ENCODE peak calls at places on chromosomes 11 and 22, in four cellular contexts. One of them, this sample, is unnamed.

GRCh38 chr11:3920148-3920852 is 64.8 kb downstream of the STIM1 start:
- DNase-seq in prostate gland: no peak
- DNase-seq in transverse colon: peak
- DNase-seq in mesendoderm: no peak
- DNase-seq in this sample: peak

GRCh38 chr22:21712751-21713427 is 22.7 kb downstream of the YPEL1 start:
- DNase-seq in prostate gland: peak
- DNase-seq in transverse colon: peak
- DNase-seq in mesendoderm: peak
- DNase-seq in this sample: peak

GRCh38 chr22:38843201-38843715 is 570 bp downstream of the NPTXR start:
- DNase-seq in prostate gland: no peak
- DNase-seq in transverse colon: peak
- DNase-seq in mesendoderm: peak
- DNase-seq in this sample: peak

GRCh38 chr11:67033661-67034166 is 10.8 kb downstream of the SYT12 start:
- DNase-seq in prostate gland: no peak
- DNase-seq in transverse colon: no peak
- DNase-seq in mesendoderm: no peak
- DNase-seq in this sample: no peak

GRCh38 chr11:9267680-9268079 is 2.5 kb upstream of the DENND5A start:
- DNase-seq in prostate gland: no peak
- DNase-seq in transverse colon: no peak
- DNase-seq in mesendoderm: peak
- DNase-seq in this sample: no peak

GRCh38 chr11:121323208-121323607 is 30.6 kb downstream of the SC5D start:
- DNase-seq in prostate gland: no peak
- DNase-seq in transverse colon: no peak
- DNase-seq in mesendoderm: peak
- DNase-seq in this sample: no peak

GRCh38 chr22:32079110-32080089 is 36.3 kb downstream of the SLC5A1 start:
- DNase-seq in prostate gland: peak
- DNase-seq in transverse colon: peak
- DNase-seq in mesendoderm: peak
- DNase-seq in this sample: peak

GRCh38 chr22:20642668-20643179 is 131.2 kb upstream of the SERPIND1 start:
- DNase-seq in prostate gland: no peak
- DNase-seq in transverse colon: no peak
- DNase-seq in mesendoderm: no peak
- DNase-seq in this sample: no peak

GRCh38 chr11:116831790-116832349 is 2.2 kb downstream of the APOC3 start:
- DNase-seq in prostate gland: no peak
- DNase-seq in transverse colon: no peak
- DNase-seq in mesendoderm: no peak
- DNase-seq in this sample: no peak

GRCh38 chr11:788953-789940 is 643 bp downstream of the CEND1 start:
- DNase-seq in prostate gland: no peak
- DNase-seq in transverse colon: no peak
- DNase-seq in mesendoderm: no peak
- DNase-seq in this sample: peak

GRCh38 chr11:79441159-79441875 is 487 bp upstream of the TENM4 start:
- DNase-seq in prostate gland: no peak
- DNase-seq in transverse colon: no peak
- DNase-seq in mesendoderm: peak
- DNase-seq in this sample: no peak

GRCh38 chr11:61874460-61874809 is 16.9 kb downstream of the FADS3 start:
- DNase-seq in prostate gland: no peak
- DNase-seq in transverse colon: no peak
- DNase-seq in mesendoderm: no peak
- DNase-seq in this sample: no peak

GRCh38 chr22:48981671-48982070 is 846.0 kb downstream of the BRD1 start:
- DNase-seq in prostate gland: no peak
- DNase-seq in transverse colon: no peak
- DNase-seq in mesendoderm: no peak
- DNase-seq in this sample: no peak

GRCh38 chr11:16825091-16825490 is 86.6 kb downstream of the C11orf58 start:
- DNase-seq in prostate gland: no peak
- DNase-seq in transverse colon: no peak
- DNase-seq in mesendoderm: peak
- DNase-seq in this sample: no peak

GRCh38 chr11:93288767-93289166 is 41.8 kb upstream of the DEUP1 start:
- DNase-seq in prostate gland: no peak
- DNase-seq in transverse colon: no peak
- DNase-seq in mesendoderm: no peak
- DNase-seq in this sample: no peak

GRCh38 chr11:18452927-18453326 is 2.7 kb upstream of the LDHAL6A start:
- DNase-seq in prostate gland: no peak
- DNase-seq in transverse colon: no peak
- DNase-seq in mesendoderm: peak
- DNase-seq in this sample: no peak

GRCh38 chr11:129372609-129373488 is 2.8 kb upstream of the BARX2 start:
- DNase-seq in prostate gland: no peak
- DNase-seq in transverse colon: no peak
- DNase-seq in mesendoderm: peak
- DNase-seq in this sample: no peak
- H3K4me3 ChIP-seq in prostate gland: no peak
- H3K4me3 ChIP-seq in transverse colon: peak
- H3K4me3 ChIP-seq in mesendoderm: no peak
- H3K4me3 ChIP-seq in this sample: no peak

GRCh38 chr11:126109941-126110731 is 47.5 kb upstream of the CDON start:
- DNase-seq in prostate gland: no peak
- DNase-seq in transverse colon: no peak
- DNase-seq in mesendoderm: no peak
- DNase-seq in this sample: peak
- H3K27ac ChIP-seq in prostate gland: no peak
- H3K27ac ChIP-seq in transverse colon: no peak
- H3K27ac ChIP-seq in mesendoderm: no peak
- H3K27ac ChIP-seq in this sample: peak

DNA sequence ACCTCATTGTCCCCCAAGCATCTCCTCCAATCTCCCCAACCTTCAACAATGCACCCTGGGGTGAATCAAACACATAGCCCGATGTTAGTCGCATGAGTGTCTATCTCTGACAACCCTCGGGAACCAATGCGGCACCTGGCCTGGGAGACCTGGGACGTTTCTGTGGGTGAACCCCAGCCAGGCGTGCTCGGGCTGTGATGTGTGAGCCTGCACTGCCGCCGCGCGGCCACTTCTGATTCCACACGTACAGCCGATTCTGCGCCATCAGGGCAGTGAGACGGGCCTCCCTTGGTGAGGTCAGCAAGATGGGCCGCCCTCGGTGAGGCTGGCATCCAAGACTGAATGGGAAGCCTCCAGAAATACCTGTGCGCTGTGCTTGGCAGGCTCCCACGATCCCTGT is 5.2 kb upstream of the H19 start:
- DNase-seq in prostate gland: no peak
- DNase-seq in transverse colon: no peak
- DNase-seq in mesendoderm: no peak
- DNase-seq in this sample: no peak
- H3K4me3 ChIP-seq in prostate gland: no peak
- H3K4me3 ChIP-seq in transverse colon: no peak
- H3K4me3 ChIP-seq in mesendoderm: no peak
- H3K4me3 ChIP-seq in this sample: no peak

GRCh38 chr22:42711895-42712837 is 8.5 kb downstream of the A4GALT start:
- DNase-seq in prostate gland: no peak
- DNase-seq in transverse colon: no peak
- DNase-seq in mesendoderm: no peak
- DNase-seq in this sample: no peak
- H3K27ac ChIP-seq in prostate gland: no peak
- H3K27ac ChIP-seq in transverse colon: no peak
- H3K27ac ChIP-seq in mesendoderm: no peak
- H3K27ac ChIP-seq in this sample: no peak

DNA sequence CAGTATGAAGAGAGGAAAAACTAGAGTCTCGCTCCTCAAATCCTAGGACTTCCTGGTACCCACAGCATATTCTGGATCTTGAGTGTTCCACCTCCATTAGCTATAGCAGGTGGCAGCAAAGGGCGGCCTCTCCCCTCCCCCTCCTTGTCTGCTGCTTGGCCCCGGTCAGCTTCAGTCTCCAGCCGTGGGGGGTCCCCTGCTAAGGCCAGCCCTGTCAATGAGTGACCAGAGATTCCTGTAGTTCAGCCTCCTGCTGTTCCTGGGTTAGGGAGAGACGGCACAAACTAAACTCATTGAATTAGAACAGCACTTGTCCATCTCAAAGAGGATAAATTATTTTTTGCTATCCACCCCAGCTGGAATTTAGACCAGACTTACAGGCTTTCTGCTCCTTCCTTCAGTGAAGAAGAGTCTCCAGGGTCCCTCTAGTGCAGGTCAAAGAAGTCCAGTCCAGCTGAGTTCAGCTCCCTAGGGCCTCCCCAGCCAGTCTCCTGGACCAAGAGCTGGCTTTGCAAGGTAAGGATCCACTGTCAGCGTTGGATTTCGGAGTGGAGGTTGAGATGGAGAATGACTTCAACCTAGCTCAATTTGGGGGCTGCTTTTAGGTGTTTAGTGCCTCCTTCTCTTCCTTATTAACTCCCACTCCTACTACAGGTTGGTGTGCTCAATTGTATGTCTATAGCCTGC is 1.1 kb upstream of the PHLDB1 start:
- DNase-seq in prostate gland: no peak
- DNase-seq in transverse colon: no peak
- DNase-seq in mesendoderm: peak
- DNase-seq in this sample: no peak
- H3K4me3 ChIP-seq in prostate gland: no peak
- H3K4me3 ChIP-seq in transverse colon: no peak
- H3K4me3 ChIP-seq in mesendoderm: no peak
- H3K4me3 ChIP-seq in this sample: no peak

GRCh38 chr11:69638941-69639681 is 1.8 kb upstream of the CCND1 start:
- DNase-seq in prostate gland: peak
- DNase-seq in transverse colon: peak
- DNase-seq in mesendoderm: peak
- DNase-seq in this sample: peak

GRCh38 chr11:69640260-69640994 is 529 bp upstream of the CCND1 start:
- DNase-seq in prostate gland: no peak
- DNase-seq in transverse colon: peak
- DNase-seq in mesendoderm: no peak
- DNase-seq in this sample: no peak

GRCh38 chr11:69637956-69638871 is 2.7 kb upstream of the CCND1 start:
- DNase-seq in prostate gland: no peak
- DNase-seq in transverse colon: peak
- DNase-seq in mesendoderm: peak
- DNase-seq in this sample: no peak

GRCh38 chr11:69640995-69641581 is at the start of gene CCND1:
- DNase-seq in prostate gland: peak
- DNase-seq in transverse colon: peak
- DNase-seq in mesendoderm: peak
- DNase-seq in this sample: peak

GRCh38 chr11:69639843-69640242 is 1.1 kb upstream of the CCND1 start:
- DNase-seq in prostate gland: no peak
- DNase-seq in transverse colon: no peak
- DNase-seq in mesendoderm: no peak
- DNase-seq in this sample: no peak
- H3K27ac ChIP-seq in prostate gland: no peak
- H3K27ac ChIP-seq in transverse colon: no peak
- H3K27ac ChIP-seq in mesendoderm: no peak
- H3K27ac ChIP-seq in this sample: peak

GRCh38 chr11:114064216-114064615 is 4.7 kb downstream of the ZBTB16 start:
- DNase-seq in prostate gland: no peak
- DNase-seq in transverse colon: no peak
- DNase-seq in mesendoderm: no peak
- DNase-seq in this sample: no peak
- H3K4me3 ChIP-seq in prostate gland: peak
- H3K4me3 ChIP-seq in transverse colon: peak
- H3K4me3 ChIP-seq in mesendoderm: no peak
- H3K4me3 ChIP-seq in this sample: no peak